ENCODE peak calls at places on chromosomes 11 and 22, in eight cellular contexts. G is WTC11; B is cardiac muscle cell; H is CD8-positive, alpha-beta T cell; P is endothelial cell; D is neural progenitor cell; O is AG09309; Y is PC-9. L is an unnamed sample.

GRCh38 chr11:17397311-17398002 is 9.0 kb upstream of the KCNJ11 start:
- DNase-seq in G (no peak), B (no peak), H (no peak), P (no peak), D (no peak), O (no peak), Y (no peak), L (no peak)

GRCh38 chr11:94519478-94520084 is 7.3 kb downstream of the C11orf97 start:
- DNase-seq in G (no peak), B (peak), H (peak), P (no peak), D (peak), O (no peak), Y (peak), L (no peak)

GRCh38 chr11:121890377-121890776 is 225.6 kb downstream of the BLID start:
- DNase-seq in G (no peak), B (peak), H (no peak), P (no peak), D (no peak), O (peak), Y (no peak), L (no peak)

GRCh38 chr11:119029340-119030028 is 1.2 kb downstream of the SLC37A4 start:
- DNase-seq in G (no peak), B (peak), H (no peak), P (no peak), D (peak), O (no peak), Y (peak), L (no peak)

GRCh38 chr11:86469491-86470388 is 95.1 kb downstream of the CCDC81 start:
- DNase-seq in G (no peak), B (peak), H (no peak), P (no peak), D (no peak), O (no peak), Y (peak), L (no peak)

GRCh38 chr11:77038825-77039326 is 4.7 kb downstream of the B3GNT6 start:
- DNase-seq in G (no peak), B (no peak), H (no peak), P (no peak), D (no peak), O (no peak), Y (no peak), L (no peak)

GRCh38 chr11:4025248-4025956 is 69.2 kb upstream of the RRM1 start:
- DNase-seq in G (no peak), B (peak), H (no peak), P (no peak), D (no peak), O (peak), Y (no peak), L (no peak)

GRCh38 chr22:22728382-22728781 is 84.0 kb downstream of the GGTLC2 start:
- DNase-seq in G (no peak), B (peak), H (no peak), P (no peak), D (no peak), O (no peak), Y (no peak), L (no peak)

GRCh38 chr11:18329196-18329870 is 7.0 kb downstream of the GTF2H1 start:
- DNase-seq in G (no peak), B (no peak), H (no peak), P (no peak), D (no peak), O (no peak), Y (peak), L (no peak)

GRCh38 chr22:48106215-48106614 is 1343.8 kb downstream of the TBC1D22A start:
- DNase-seq in G (no peak), B (no peak), H (no peak), P (no peak), D (no peak), O (no peak), Y (no peak), L (no peak)

GRCh38 chr11:61695917-61696316 is 15.7 kb downstream of the DAGLA start:
- DNase-seq in G (no peak), B (peak), H (peak), P (no peak), D (no peak), O (peak), Y (peak), L (no peak)

GRCh38 chr11:74819400-74819799 is 70.8 kb downstream of the RNF169 start:
- DNase-seq in G (no peak), B (peak), H (no peak), P (no peak), D (no peak), O (no peak), Y (no peak), L (no peak)

GRCh38 chr11:83292709-83293435 is 6.7 kb upstream of the CCDC90B start:
- DNase-seq in G (no peak), B (peak), H (peak), P (peak), D (peak), O (peak), Y (no peak), L (peak)

GRCh38 chr11:129743029-129743846 is 72.4 kb upstream of the TMEM45B start:
- DNase-seq in G (no peak), B (peak), H (no peak), P (no peak), D (peak), O (no peak), Y (no peak), L (no peak)

GRCh38 chr11:59172345-59173079 is 580 bp downstream of the DTX4 start:
- DNase-seq in G (peak), B (peak), H (peak), P (peak), D (peak), O (no peak), Y (peak), L (no peak)

GRCh38 chr11:111417011-111417765 is 38.1 kb upstream of the POU2AF1 start:
- DNase-seq in G (no peak), B (no peak), H (no peak), P (no peak), D (no peak), O (no peak), Y (no peak), L (no peak)

GRCh38 chr11:120660024-120660565 is 148.5 kb downstream of the GRIK4 start:
- DNase-seq in G (peak), B (peak), H (peak), P (peak), D (peak), O (no peak), Y (no peak), L (peak)
- TF ChIP-seq CTCF in G (peak), B (peak), H (no peak), P (peak), D (peak), O (peak), Y (peak), L (peak)

GRCh38 chr11:8168485-8169257 is at the start of gene RIC3:
- DNase-seq in G (peak), B (no peak), H (peak), P (peak), D (peak), O (no peak), Y (no peak), L (peak)
- TF ChIP-seq CTCF in G (no peak), B (no peak), H (no peak), P (no peak), D (peak), O (no peak), Y (no peak), L (peak)

DNA sequence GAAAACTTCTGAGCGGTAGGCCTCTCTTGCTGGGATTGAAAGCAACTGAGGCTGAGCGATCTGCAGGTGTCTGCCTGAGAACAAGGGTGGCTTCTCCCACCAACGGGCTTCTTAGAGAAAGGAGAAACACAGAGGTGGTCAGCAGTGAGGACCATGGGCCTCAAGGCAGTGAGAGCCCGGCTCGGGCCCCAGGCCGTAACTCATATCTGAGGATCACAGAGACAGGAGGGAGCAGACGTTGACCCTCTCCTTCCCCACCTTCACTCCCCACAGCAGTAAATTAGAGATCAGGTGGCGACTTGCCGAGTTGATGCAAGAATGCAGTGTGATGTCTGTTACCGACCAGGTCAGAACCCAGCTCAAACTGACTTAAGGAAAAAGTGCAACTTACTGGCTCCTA is 51.0 kb upstream of the RTL6 start:
- DNase-seq in G (no peak), B (no peak), H (no peak), P (no peak), D (no peak), O (no peak), Y (no peak), L (no peak)
- TF ChIP-seq CTCF in G (no peak), B (no peak), H (no peak), P (no peak), D (no peak), O (no peak), Y (no peak), L (no peak)

GRCh38 chr11:126312903-126313460 is 9.1 kb downstream of the DCPS start:
- DNase-seq in G (no peak), B (no peak), H (no peak), P (no peak), D (no peak), O (no peak), Y (no peak), L (no peak)

GRCh38 chr11:126310229-126310991 is 6.5 kb downstream of the DCPS start:
- DNase-seq in G (peak), B (peak), H (peak), P (peak), D (peak), O (no peak), Y (peak), L (peak)

GRCh38 chr11:126310992-126311310 is 7.1 kb downstream of the DCPS start:
- DNase-seq in G (no peak), B (no peak), H (no peak), P (no peak), D (no peak), O (no peak), Y (no peak), L (no peak)

GRCh38 chr11:126313826-126314225 is 10.0 kb downstream of the DCPS start:
- DNase-seq in G (no peak), B (no peak), H (no peak), P (no peak), D (no peak), O (no peak), Y (no peak), L (no peak)

DNA sequence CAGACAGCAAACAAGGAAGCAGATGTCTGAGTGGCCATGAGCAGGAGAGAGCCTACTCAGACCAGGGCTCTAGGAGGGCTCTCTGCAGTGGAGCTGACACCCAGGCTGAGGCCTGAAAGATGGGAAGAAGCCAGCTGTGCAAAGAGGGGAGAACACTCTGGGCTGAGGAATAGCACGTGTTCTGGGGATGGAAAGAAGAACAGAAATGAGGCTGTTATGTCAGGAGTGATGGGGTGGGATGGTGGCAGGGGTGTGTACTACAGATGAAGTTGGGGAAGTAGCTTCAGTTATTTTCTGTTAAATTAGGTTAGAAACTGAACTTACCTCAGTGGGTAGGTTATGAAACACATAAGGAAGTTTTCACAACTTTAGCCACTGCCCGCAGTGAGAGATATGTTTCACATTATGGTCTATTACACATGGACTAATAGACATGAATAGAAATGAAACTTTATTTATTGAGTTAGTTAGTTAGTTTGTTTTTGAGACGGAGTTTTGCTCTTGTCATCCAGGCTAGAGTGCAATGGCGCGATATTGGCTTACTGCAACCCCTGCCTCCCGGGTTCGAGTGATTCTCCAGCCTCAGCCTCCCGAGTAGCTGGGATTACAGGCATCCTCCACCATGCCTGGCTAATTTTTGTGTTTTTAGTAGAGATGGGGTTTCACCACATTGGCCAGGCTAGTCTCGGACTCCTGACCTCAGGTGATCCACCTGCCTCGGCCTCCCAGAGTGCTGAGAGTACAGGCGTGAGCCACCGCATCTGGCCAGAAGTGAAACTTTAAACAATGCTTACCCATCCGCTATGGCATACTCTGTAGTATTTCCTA is 7.8 kb downstream of the DCPS start:
- DNase-seq in G (no peak), B (peak), H (no peak), P (no peak), D (no peak), O (no peak), Y (no peak), L (no peak)
- TF ChIP-seq CTCF in G (no peak), B (no peak), H (no peak), P (no peak), D (no peak), O (no peak), Y (no peak), L (no peak)

DNA sequence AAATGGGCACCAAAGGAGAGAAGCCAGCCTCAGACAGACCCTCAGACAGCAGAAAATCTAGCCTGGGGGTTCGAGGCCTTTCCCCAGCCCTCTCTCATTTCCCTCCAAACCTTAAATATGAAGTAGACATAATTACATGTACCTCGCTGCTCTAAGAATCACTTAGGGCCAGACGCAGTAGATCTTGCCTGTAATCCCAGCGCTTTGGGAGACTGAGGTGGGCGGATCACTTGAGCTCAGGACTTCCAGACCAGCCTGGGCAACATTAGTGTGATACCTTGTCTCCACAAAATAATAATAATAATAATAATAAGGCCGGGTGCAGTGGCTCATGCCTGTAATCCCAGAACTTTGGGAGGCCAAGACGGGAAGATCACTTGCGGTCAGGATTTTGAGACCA is 52.1 kb upstream of the WNT7B start:
- DNase-seq in G (no peak), B (no peak), H (no peak), P (no peak), D (no peak), O (no peak), Y (no peak), L (no peak)
- TF ChIP-seq CTCF in G (no peak), B (no peak), H (no peak), P (no peak), D (no peak), O (no peak), Y (no peak), L (no peak)

GRCh38 chr22:41094036-41094435 is 1.6 kb downstream of the EP300 start:
- DNase-seq in G (no peak), B (peak), H (no peak), P (no peak), D (peak), O (no peak), Y (no peak), L (no peak)
- TF ChIP-seq CTCF in G (no peak), B (no peak), H (no peak), P (no peak), D (no peak), O (no peak), Y (no peak), L (no peak)